ENCODE peak calls at places on chromosomes 16 and 17, in ten cellular contexts. S is HCT116, X is GM12878, U is heart left ventricle, K is endothelial cell of umbilical vein, Q is uterus, P is spleen, V is suprapubic skin, G is right lobe of liver, T is Peyer's patch. C is an unnamed sample. For H3K4me1, the result is how much of the 10 kb centered on the place peaks cover.

GRCh38 chr16:58501242-58502131 is 1.5 kb downstream of the NDRG4 start:
- DNase-seq in X (no peak), Q (no peak), G (no peak), K (no peak), U (no peak), P (peak), T (peak), V (peak), S (no peak), C (no peak)

GRCh38 chr16:24504467-24505345 is 34.7 kb upstream of the RBBP6 start:
- DNase-seq in V (no peak), T (peak), K (peak), S (peak), P (no peak), X (peak), U (no peak), Q (peak), G (peak), C (no peak)

GRCh38 chr17:67171560-67171959 is 73.4 kb downstream of the HELZ start:
- DNase-seq in X (peak), G (no peak), V (no peak), U (no peak), S (no peak), T (no peak), K (peak), P (no peak), Q (no peak), C (no peak)

GRCh38 chr17:58968662-58969061 is 138.0 kb downstream of the TRIM37 start:
- DNase-seq in P (no peak), K (no peak), T (no peak), S (no peak), U (no peak), X (no peak), G (no peak), V (no peak), Q (no peak), C (no peak)

GRCh38 chr16:3214904-3215600 is 19.9 kb downstream of the ZNF200 start:
- DNase-seq in S (no peak), X (no peak), V (no peak), T (peak), U (no peak), K (no peak), G (no peak), P (no peak), Q (no peak), C (no peak)

GRCh38 chr17:17416007-17416399 is 60.8 kb upstream of the MED9 start:
- DNase-seq in S (peak), P (no peak), U (no peak), T (no peak), K (peak), V (no peak), G (no peak), Q (no peak), X (peak), C (no peak)

GRCh38 chr17:78374631-78375274 is 3.7 kb upstream of the PGS1 start:
- DNase-seq in S (no peak), U (no peak), P (no peak), X (no peak), V (no peak), T (no peak), Q (no peak), G (no peak), K (peak), C (no peak)

GRCh38 chr17:57895382-57896060 is 45.7 kb upstream of the MRPS23 start:
- DNase-seq in Q (peak), K (no peak), V (no peak), X (no peak), T (no peak), U (peak), S (no peak), G (no peak), P (no peak), C (peak)

GRCh38 chr17:31739300-31739699 is 119.7 kb downstream of the COPRS start:
- DNase-seq in X (no peak), K (no peak), U (no peak), Q (no peak), S (no peak), V (no peak), P (no peak), G (no peak), T (no peak), C (no peak)

GRCh38 chr16:50114357-50115129 is 38.6 kb upstream of the TENT4B start:
- DNase-seq in G (no peak), K (no peak), P (no peak), V (no peak), U (no peak), Q (no peak), S (no peak), T (no peak), X (no peak), C (no peak)

GRCh38 chr17:42045719-42046118 is 4.7 kb downstream of the C17orf113 start:
- DNase-seq in U (no peak), T (no peak), Q (no peak), V (no peak), S (no peak), G (no peak), K (no peak), P (no peak), X (no peak), C (no peak)

GRCh38 chr16:53768167-53768566 is 64.2 kb downstream of the FTO start:
- DNase-seq in K (no peak), S (no peak), Q (no peak), V (no peak), T (no peak), U (no peak), G (no peak), P (no peak), X (no peak), C (no peak)

GRCh38 chr17:1126801-1127550 is 52.8 kb downstream of the ABR start:
- DNase-seq in Q (no peak), V (no peak), S (no peak), K (no peak), P (no peak), X (no peak), T (no peak), U (peak), G (no peak), C (no peak)

GRCh38 chr16:73086108-73086507 is 38.2 kb upstream of the ZFHX3 start:
- DNase-seq in T (no peak), K (no peak), V (no peak), U (no peak), P (no peak), S (no peak), X (no peak), Q (no peak), G (no peak), C (no peak)

GRCh38 chr17:8173871-8174322 is 2.3 kb downstream of the TMEM107 start:
- DNase-seq in G (peak), Q (no peak), V (no peak), S (no peak), P (no peak), K (no peak), U (no peak), T (no peak), X (no peak), C (no peak)

GRCh38 chr16:89525146-89525913 is 17.1 kb downstream of the SPG7 start:
- DNase-seq in P (no peak), V (no peak), G (no peak), U (no peak), X (no peak), K (no peak), T (peak), Q (no peak), S (no peak), C (no peak)

GRCh38 chr17:37405955-37406634 is 541 bp downstream of the ACACA start:
- DNase-seq in K (peak), V (no peak), U (no peak), Q (no peak), P (no peak), S (no peak), T (no peak), X (no peak), G (no peak), C (no peak)

GRCh38 chr16:85279402-85279801 is 167.1 kb upstream of the CIBAR2 start:
- DNase-seq in U (no peak), K (no peak), G (no peak), T (no peak), Q (no peak), V (no peak), S (no peak), P (no peak), X (no peak), C (no peak)

GRCh38 chr17:35784895-35785294 is 10.5 kb downstream of the MMP28 start:
- DNase-seq in U (no peak), K (no peak), G (no peak), T (no peak), Q (no peak), X (no peak), S (no peak), P (no peak), V (no peak), C (no peak)
- H3K4me1 ChIP-seq in U (under half), K (under half), G (under half), T (half or more), Q (under half), X (under half), S (half or more), P (under half), V (half or more), C (under half)

GRCh38 chr16:87490091-87490798 is 2.6 kb downstream of the ZCCHC14 start:
- DNase-seq in G (no peak), K (peak), X (no peak), S (no peak), V (no peak), Q (no peak), U (no peak), P (no peak), T (no peak), C (no peak)

GRCh38 chr16:87495578-87495977 is 2.8 kb upstream of the ZCCHC14 start:
- DNase-seq in G (no peak), K (no peak), Q (no peak), U (no peak), P (no peak), T (no peak), X (peak), V (no peak), S (no peak), C (no peak)

GRCh38 chr16:87496101-87496801 is 3.4 kb upstream of the ZCCHC14 start:
- DNase-seq in T (no peak), X (peak), U (no peak), Q (no peak), P (no peak), V (no peak), K (no peak), S (no peak), G (no peak), C (no peak)

GRCh38 chr16:87492241-87492635 is 586 bp downstream of the ZCCHC14 start:
- DNase-seq in G (no peak), Q (no peak), K (no peak), X (no peak), S (no peak), P (no peak), V (no peak), U (no peak), T (no peak), C (no peak)

DNA sequence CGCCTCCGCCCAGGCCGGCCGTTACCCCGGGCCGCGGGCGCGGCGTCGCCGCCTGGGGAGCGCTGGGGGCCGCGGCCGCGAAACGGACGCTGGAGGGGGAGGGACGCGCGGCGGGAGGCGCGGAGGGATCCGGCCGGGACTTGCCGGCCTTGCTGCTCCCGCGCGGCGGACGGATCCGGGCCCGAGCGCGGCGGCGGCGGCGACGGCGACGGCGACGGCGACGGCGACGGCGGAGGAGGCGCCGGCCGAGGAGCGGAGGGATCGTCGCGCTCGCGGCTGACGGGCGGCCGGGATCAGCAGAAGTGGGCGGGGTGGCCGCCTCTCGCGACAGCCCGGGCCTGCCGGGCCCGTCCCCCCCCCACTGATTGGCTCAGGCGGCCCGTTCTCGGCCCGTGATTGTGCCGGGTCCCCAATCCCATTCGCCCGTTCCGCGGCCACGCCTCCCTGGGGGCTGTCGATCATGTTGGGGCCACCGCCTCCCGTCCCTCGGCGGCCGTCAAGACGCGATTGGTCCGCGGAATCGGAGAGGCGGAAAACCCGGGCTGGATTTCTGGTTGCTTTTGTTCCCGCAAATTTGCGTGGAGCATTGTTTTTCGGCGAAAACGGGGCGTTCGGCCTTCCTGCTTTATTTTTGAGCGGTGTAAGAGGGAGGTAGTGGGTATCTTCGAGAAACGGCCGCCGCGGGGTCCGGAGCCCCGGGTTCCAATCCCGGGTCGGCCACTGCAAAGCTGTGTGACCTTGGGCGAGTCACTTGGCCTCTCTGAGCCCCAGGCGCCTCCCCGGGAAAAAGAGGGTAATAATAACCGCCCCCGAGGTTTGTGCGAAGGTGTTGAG is at the start of gene ZCCHC14:
- DNase-seq in X (peak), G (peak), Q (peak), V (peak), T (peak), P (peak), S (peak), K (peak), U (peak), C (peak)
- H3K27ac ChIP-seq in X (no peak), G (peak), Q (peak), V (peak), T (peak), P (peak), S (peak), K (peak), U (peak), C (peak)

GRCh38 chr17:29567362-29568330 is 809 bp upstream of the ABHD15 start:
- DNase-seq in G (peak), V (peak), U (peak), K (peak), P (peak), Q (peak), S (peak), X (no peak), T (peak), C (peak)

GRCh38 chr17:29570521-29570920 is 2.0 kb downstream of the TP53I13 start:
- DNase-seq in X (no peak), T (peak), K (no peak), Q (no peak), S (no peak), G (no peak), P (peak), U (no peak), V (peak), C (no peak)

GRCh38 chr17:29566473-29567361 is at the start of gene ABHD15:
- DNase-seq in T (peak), K (peak), P (peak), G (peak), U (peak), Q (peak), S (peak), X (no peak), V (peak), C (peak)

GRCh38 chr17:29569245-29569950 is 897 bp downstream of the TP53I13 start:
- DNase-seq in T (peak), V (peak), P (peak), X (no peak), S (no peak), U (no peak), Q (no peak), K (no peak), G (no peak), C (peak)

GRCh38 chr17:29568331-29569244 is at the start of gene TP53I13:
- DNase-seq in V (peak), T (peak), G (peak), P (peak), X (no peak), K (peak), U (peak), Q (peak), S (peak), C (peak)
- TF ChIP-seq POLR2A in V (peak), T (peak), G (peak), P (peak), X (peak), K (peak), U (peak), Q (peak), S (peak), C (peak)

GRCh38 chr17:51445934-51446333 is 185.6 kb downstream of the UTP18 start:
- DNase-seq in U (no peak), G (no peak), Q (no peak), S (no peak), V (no peak), P (no peak), X (no peak), T (no peak), K (no peak), C (no peak)
- H3K4me1 ChIP-seq in U (under half), G (under half), Q (under half), S (under half), V (under half), P (under half), X (under half), T (under half), K (under half), C (under half)

GRCh38 chr17:80068301-80069160 is 32.1 kb downstream of the CCDC40 start:
- DNase-seq in S (no peak), V (no peak), T (no peak), Q (peak), G (peak), K (peak), U (no peak), P (no peak), X (no peak), C (peak)
- H3K27ac ChIP-seq in S (no peak), V (no peak), T (peak), Q (peak), G (peak), K (peak), U (peak), P (peak), X (no peak), C (peak)

DNA sequence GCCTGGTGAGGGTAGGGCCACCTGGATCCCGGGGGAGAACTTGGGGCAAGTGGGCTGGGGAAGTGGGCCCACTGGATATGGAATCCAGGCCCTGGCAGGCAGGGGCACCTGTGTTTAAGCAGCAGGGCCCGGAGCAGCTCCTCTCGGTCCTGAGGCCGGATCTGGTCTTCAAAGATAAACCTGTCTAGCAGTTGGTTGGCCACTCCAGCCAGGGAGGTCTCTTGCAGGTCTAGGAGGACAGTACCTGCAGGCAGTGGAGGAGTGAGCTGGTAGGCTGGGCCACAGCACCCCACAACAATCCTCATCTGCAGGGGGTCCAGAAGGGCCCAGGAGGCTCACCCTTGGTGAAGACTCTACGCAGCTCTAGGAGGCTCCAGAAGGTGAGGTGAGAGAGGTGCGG is 7.6 kb downstream of the SLC4A1 start:
- DNase-seq in T (no peak), X (no peak), S (no peak), G (no peak), Q (no peak), U (no peak), K (no peak), P (no peak), V (no peak), C (no peak)
- TF ChIP-seq POLR2A in T (no peak), X (no peak), S (no peak), G (no peak), Q (no peak), U (no peak), K (no peak), P (no peak), V (no peak), C (no peak)

GRCh38 chr17:39152134-39152884 is 872 bp upstream of the PLXDC1 start:
- DNase-seq in G (no peak), P (no peak), T (peak), Q (peak), S (peak), K (no peak), U (peak), X (no peak), V (no peak), C (peak)
- H3K4me1 ChIP-seq in G (under half), P (under half), T (under half), Q (under half), S (under half), K (under half), U (under half), X (under half), V (under half), C (under half)

C was measured in ovary.